ENCODE peak calls at places on chromosomes 11 and 22, in five cellular contexts. S is HL-60, G is HepG2, M is H1, Z is SK-N-SH. D is an unnamed sample.

GRCh38 chr11:114122668-114123067 is 63.2 kb downstream of the ZBTB16 start:
- DNase-seq in M (no peak), G (no peak), S (no peak), Z (no peak), D (no peak)

GRCh38 chr11:75474240-75474639 is 41.2 kb upstream of the KLHL35 start:
- DNase-seq in S (peak), M (no peak), Z (no peak), G (no peak), D (no peak)

GRCh38 chr22:18062421-18062820 is 15.4 kb upstream of the PEX26 start:
- DNase-seq in Z (no peak), S (no peak), G (no peak), M (no peak), D (no peak)

GRCh38 chr11:83773950-83774880 is 488.0 kb upstream of the CCDC90B start:
- DNase-seq in Z (no peak), G (no peak), S (no peak), M (no peak), D (no peak)

GRCh38 chr22:20111689-20112622 is 3.9 kb upstream of the RANBP1 start:
- DNase-seq in G (no peak), S (no peak), Z (no peak), M (no peak), D (no peak)

GRCh38 chr11:118928870-118929495 is 3.3 kb upstream of the BCL9L start:
- DNase-seq in Z (peak), M (peak), S (no peak), G (peak), D (peak)

GRCh38 chr22:46368422-46368821 is 32.9 kb downstream of the TRMU start:
- DNase-seq in S (no peak), M (no peak), G (no peak), Z (no peak), D (no peak)

GRCh38 chr11:100220801-100221200 is 466.3 kb upstream of the ARHGAP42 start:
- DNase-seq in Z (no peak), M (no peak), S (no peak), G (no peak), D (no peak)

GRCh38 chr11:116558504-116559252 is 214.1 kb downstream of the BUD13 start:
- DNase-seq in Z (no peak), G (no peak), S (no peak), M (no peak), D (no peak)

GRCh38 chr11:11841121-11841604 is 609 bp upstream of the USP47 start:
- DNase-seq in Z (no peak), G (peak), S (no peak), M (no peak), D (peak)

GRCh38 chr11:62593434-62594044 is 2.2 kb upstream of the TUT1 start:
- DNase-seq in G (peak), S (peak), Z (peak), M (peak), D (peak)

GRCh38 chr22:16603448-16603768 is 10.8 kb upstream of the CCT8L2 start:
- DNase-seq in M (no peak), G (no peak), S (no peak), Z (no peak), D (peak)

GRCh38 chr22:34950480-34950879 is 115.5 kb upstream of the ISX start:
- DNase-seq in Z (no peak), S (no peak), M (no peak), G (no peak), D (no peak)

GRCh38 chr22:44247923-44248892 is 64.5 kb downstream of the SHISAL1 start:
- DNase-seq in S (no peak), G (no peak), Z (no peak), M (peak), D (no peak)

GRCh38 chr11:23079382-23079813 is 219.1 kb upstream of the CCDC179 start:
- DNase-seq in S (no peak), M (no peak), G (no peak), Z (no peak), D (no peak)

GRCh38 chr11:2305862-2306823 is 4.3 kb downstream of the TSPAN32 start:
- DNase-seq in M (no peak), Z (peak), G (no peak), S (no peak), D (peak)

GRCh38 chr11:8167796-8168195 is 1.0 kb downstream of the RIC3 start:
- DNase-seq in M (no peak), Z (no peak), G (no peak), S (no peak), D (no peak)

GRCh38 chr11:19552100-19552499 is 160.5 kb upstream of the NAV2 start:
- DNase-seq in S (no peak), Z (no peak), M (no peak), G (no peak), D (no peak)

GRCh38 chr11:46604796-46605195 is 11.0 kb upstream of the AMBRA1 start:
- DNase-seq in M (no peak), Z (no peak), G (no peak), S (no peak), D (no peak)

GRCh38 chr11:61472868-61473267 is 35.7 kb upstream of the LRRC10B start:
- DNase-seq in G (no peak), S (no peak), Z (no peak), M (no peak), D (no peak)

GRCh38 chr22:21702700-21703683 is 32.6 kb downstream of the YPEL1 start:
- DNase-seq in G (no peak), Z (no peak), S (no peak), M (no peak), D (no peak)

GRCh38 chr11:95776859-95777258 is 12.7 kb downstream of the FAM76B start:
- DNase-seq in Z (no peak), S (no peak), G (no peak), M (no peak), D (no peak)

GRCh38 chr11:106304274-106304673 is 226.8 kb downstream of the AASDHPPT start:
- DNase-seq in G (no peak), M (no peak), Z (no peak), S (no peak), D (no peak)

GRCh38 chr11:112610494-112610893 is 349.8 kb upstream of the PLET1 start:
- DNase-seq in S (no peak), Z (no peak), M (no peak), G (no peak), D (no peak)

GRCh38 chr11:96000064-96000463 is 76.2 kb upstream of the MTMR2 start:
- DNase-seq in S (no peak), M (no peak), Z (no peak), G (no peak), D (no peak)

GRCh38 chr11:67400942-67401494 is 640 bp downstream of the PPP1CA start:
- DNase-seq in S (no peak), M (no peak), G (no peak), Z (no peak), D (peak)

GRCh38 chr11:57599381-57599780 is 1.9 kb downstream of the SERPING1 start:
- DNase-seq in G (no peak), Z (no peak), S (no peak), M (no peak), D (no peak)

GRCh38 chr11:57596266-57596885 is 1.1 kb upstream of the SERPING1 start:
- DNase-seq in G (no peak), Z (no peak), M (no peak), S (no peak), D (no peak)

GRCh38 chr11:57598831-57599155 is 1.3 kb downstream of the SERPING1 start:
- DNase-seq in Z (no peak), M (no peak), G (no peak), S (no peak), D (no peak)

GRCh38 chr11:57597461-57597892 is at the start of gene SERPING1:
- DNase-seq in S (no peak), Z (no peak), G (no peak), M (no peak), D (no peak)

GRCh38 chr11:57597971-57598830 is 716 bp downstream of the SERPING1 start:
- DNase-seq in G (peak), Z (peak), M (peak), S (peak), D (peak)
- TF ChIP-seq GABPA in G (no peak), Z (no peak), M (no peak), S (no peak), D (no peak)

DNA sequence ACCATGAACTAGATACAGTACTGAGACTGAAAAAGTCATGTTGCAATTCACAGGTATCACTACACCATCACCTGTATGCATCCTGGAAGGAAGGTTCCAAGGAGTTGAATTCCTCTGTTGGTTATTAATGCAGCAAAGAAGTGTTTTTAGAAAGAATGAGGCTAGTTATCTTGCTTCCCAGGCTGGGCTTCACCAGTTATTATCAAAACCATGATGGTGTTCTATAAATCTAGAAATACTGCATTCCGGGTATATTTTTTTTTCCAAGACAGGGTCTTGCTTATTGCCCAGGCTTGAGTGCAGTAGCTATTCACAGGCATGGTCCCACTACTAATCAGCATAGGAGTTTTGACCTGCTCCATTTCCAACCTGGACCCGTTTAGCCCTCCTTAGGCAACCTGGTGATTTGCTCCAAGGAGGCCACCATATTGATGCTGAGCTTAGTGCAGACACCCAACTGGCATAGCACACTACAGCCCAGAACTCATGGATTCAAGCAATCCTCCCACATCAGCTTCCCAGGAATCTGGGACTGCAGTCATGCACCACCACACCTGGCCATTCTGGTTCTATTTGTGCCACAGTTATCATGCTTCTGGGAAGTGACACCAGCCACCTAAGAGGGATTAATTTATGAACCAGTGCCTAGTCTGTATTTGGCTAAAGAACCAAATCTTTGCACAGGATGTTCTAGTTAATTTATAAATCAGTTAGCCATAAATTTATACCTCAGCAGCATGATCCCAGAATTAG is 1.6 kb upstream of the MPEG1 start:
- DNase-seq in Z (no peak), M (no peak), G (no peak), S (no peak), D (no peak)
- TF ChIP-seq GABPA in Z (no peak), M (no peak), G (no peak), S (no peak), D (no peak)

GRCh38 chr11:70290341-70291065 is 20.0 kb downstream of the PPFIA1 start:
- DNase-seq in M (no peak), S (no peak), G (no peak), Z (no peak), D (no peak)
- TF ChIP-seq GABPA in M (no peak), S (no peak), G (no peak), Z (no peak), D (no peak)

GRCh38 chr22:28448625-28449024 is 231.0 kb downstream of the TTC28 start:
- DNase-seq in M (no peak), S (no peak), G (no peak), Z (no peak), D (peak)
- TF ChIP-seq GABPA in M (no peak), S (no peak), G (no peak), Z (no peak), D (no peak)

GRCh38 chr11:80285076-80285790 is 844.4 kb upstream of the TENM4 start:
- DNase-seq in M (no peak), G (no peak), Z (no peak), S (no peak), D (no peak)
- TF ChIP-seq GABPA in M (no peak), G (no peak), Z (no peak), S (no peak), D (no peak)

GRCh38 chr11:126839496-126839895 is 161.1 kb downstream of the KIRREL3 start:
- DNase-seq in M (no peak), S (no peak), G (no peak), Z (no peak), D (peak)

GRCh38 chr11:126838779-126839178 is 161.8 kb downstream of the KIRREL3 start:
- DNase-seq in G (no peak), S (no peak), M (no peak), Z (no peak), D (no peak)

GRCh38 chr11:126842038-126842437 is 158.5 kb downstream of the KIRREL3 start:
- DNase-seq in M (no peak), G (no peak), Z (no peak), S (no peak), D (no peak)

GRCh38 chr11:126840975-126841374 is 159.6 kb downstream of the KIRREL3 start:
- DNase-seq in S (no peak), G (no peak), Z (no peak), M (no peak), D (no peak)

GRCh38 chr11:126840201-126840886 is 160.2 kb downstream of the KIRREL3 start:
- DNase-seq in M (no peak), S (no peak), G (no peak), Z (no peak), D (no peak)
- TF ChIP-seq GABPA in M (no peak), S (no peak), G (no peak), Z (no peak), D (no peak)

GRCh38 chr11:29781268-29781667 is 235.6 kb downstream of the KCNA4 start:
- DNase-seq in S (no peak), G (no peak), Z (no peak), M (no peak), D (no peak)

GRCh38 chr11:29786092-29786491 is 230.7 kb downstream of the KCNA4 start:
- DNase-seq in Z (no peak), M (no peak), S (no peak), G (no peak), D (no peak)

GRCh38 chr11:29780756-29781155 is 236.1 kb downstream of the KCNA4 start:
- DNase-seq in G (no peak), M (no peak), Z (no peak), S (no peak), D (no peak)

GRCh38 chr11:29783506-29783905 is 233.3 kb downstream of the KCNA4 start:
- DNase-seq in S (no peak), G (no peak), M (no peak), Z (no peak), D (no peak)

DNA sequence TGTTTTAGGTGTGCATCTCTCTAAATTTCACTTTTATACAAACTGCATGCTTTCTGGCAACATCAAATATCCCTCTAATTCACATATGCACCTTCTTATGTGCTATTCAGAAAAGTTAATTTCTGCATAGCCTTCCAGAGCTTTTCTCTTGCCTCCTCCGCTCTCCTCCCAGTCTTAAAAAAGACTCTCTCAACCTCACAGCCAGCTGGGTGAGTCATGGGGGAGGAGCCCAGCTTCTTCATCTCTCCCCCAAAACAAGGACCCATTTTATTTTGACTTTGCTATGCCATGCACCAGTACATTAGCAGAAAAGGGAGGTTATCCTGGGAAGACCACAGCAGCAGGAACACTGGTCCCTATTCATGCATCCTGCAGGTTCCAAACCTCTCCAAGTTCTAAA is 234.4 kb downstream of the KCNA4 start:
- DNase-seq in G (no peak), S (no peak), Z (no peak), M (no peak), D (no peak)
- TF ChIP-seq GABPA in G (no peak), S (no peak), Z (no peak), M (no peak), D (no peak)

DNA sequence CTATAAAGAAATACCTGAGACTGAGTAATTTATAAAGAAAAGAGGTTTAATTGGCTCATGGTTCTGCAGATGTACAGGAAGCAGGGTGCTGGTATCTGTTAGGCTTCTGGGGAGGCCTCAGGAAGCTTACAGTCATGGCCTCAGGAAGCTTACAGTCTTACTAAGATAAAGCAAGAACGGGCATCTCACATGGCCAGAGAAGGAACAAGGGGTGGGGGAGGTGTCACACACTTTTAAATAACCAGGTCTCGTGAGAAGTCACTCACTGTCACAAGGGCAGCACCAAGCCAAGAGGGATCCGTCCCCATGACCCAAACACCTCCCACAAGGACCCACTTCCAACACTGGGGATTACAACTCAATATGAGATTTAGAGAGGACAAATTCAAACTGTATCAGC is 192.8 kb upstream of the B3GAT1 start:
- DNase-seq in S (no peak), M (no peak), Z (no peak), G (no peak), D (no peak)
- TF ChIP-seq GABPA in S (no peak), M (no peak), Z (no peak), G (no peak), D (no peak)

DNA sequence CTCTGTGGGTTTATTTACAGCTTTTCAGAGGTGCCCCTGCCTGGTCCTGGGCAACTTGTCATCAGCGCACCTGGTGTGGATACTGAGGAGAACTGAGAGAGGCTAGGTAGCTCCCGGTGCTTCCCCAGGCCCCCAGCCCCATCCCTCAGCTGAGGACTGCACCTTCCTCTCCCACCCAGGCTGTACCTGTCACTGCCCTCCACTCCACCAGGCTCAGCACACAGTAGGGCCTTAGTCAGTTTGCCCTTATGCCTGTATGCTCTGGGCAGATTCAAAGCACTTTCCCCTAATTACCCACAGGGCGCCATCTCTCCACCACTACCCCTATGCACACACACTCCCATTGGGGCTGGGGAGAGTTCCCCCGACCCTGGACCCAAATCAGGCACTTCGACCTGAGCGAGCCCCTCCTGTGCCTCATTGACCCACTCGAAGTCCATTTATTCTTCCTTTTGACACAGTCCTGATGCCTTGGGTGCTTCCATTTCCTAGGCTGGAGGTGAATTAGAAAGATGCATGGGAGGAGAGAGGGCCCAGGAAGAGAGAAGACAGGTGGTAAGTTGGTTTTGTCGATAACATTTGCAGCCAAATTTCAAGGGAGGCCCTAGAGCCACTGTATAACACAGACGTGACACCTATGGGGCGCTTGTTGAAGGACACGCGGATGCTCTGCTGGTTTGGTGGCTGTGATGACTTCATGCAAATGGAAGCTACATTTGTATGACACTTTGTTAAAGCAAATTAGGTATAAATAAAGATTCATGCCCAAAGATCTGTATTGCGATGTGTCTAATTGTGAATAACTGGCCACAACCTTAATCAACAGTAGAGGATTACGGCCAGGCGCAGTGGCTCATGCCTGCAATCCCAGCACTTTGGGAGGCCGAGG is 13.8 kb upstream of the PICK1 start:
- DNase-seq in Z (no peak), G (no peak), S (no peak), M (no peak), D (no peak)
- TF ChIP-seq GABPA in Z (no peak), G (no peak), S (no peak), M (no peak), D (no peak)